ENCODE peak calls at places on chromosomes 11 and 22, in four cellular contexts. S is T-cell, J is T-helper 17 cell, O is uterus. A is an unnamed sample.
A peak's percentile ranks its signal among the peaks of the same experiment; 100 is the strongest.

GRCh38 chr11:61830318-61831105 is 2.4 kb downstream of the FADS2 start:
- DNase-seq in J (no peak), S (no peak), O (peak; percentile 66), A (no peak)

GRCh38 chr11:45233121-45233803 is 52.9 kb downstream of the SYT13 start:
- DNase-seq in O (peak; percentile 78), S (peak; percentile 46), J (peak; percentile 26), A (peak; percentile 37)

GRCh38 chr11:57905439-57905838 is 118.2 kb upstream of the OR9Q1 start:
- DNase-seq in O (no peak), S (no peak), J (no peak), A (no peak)

GRCh38 chr11:102177974-102178631 is 67.9 kb downstream of the YAP1 start:
- DNase-seq in J (no peak), S (no peak), O (no peak), A (no peak)

GRCh38 chr11:6234314-6235031 is at the start of gene FHIP1B:
- DNase-seq in J (peak; percentile 99), O (peak; percentile 99), S (peak; percentile 100), A (peak; percentile 100)

GRCh38 chr22:21641417-21641794 is 696 bp upstream of the SDF2L1 start:
- DNase-seq in J (no peak), O (no peak), S (no peak), A (no peak)

GRCh38 chr11:70267405-70267950 is 3.0 kb upstream of the PPFIA1 start:
- DNase-seq in O (no peak), J (no peak), S (no peak), A (no peak)

GRCh38 chr11:2376751-2377451 is at the start of gene CD81:
- DNase-seq in S (peak; percentile 59), J (peak; percentile 59), O (peak; percentile 67), A (peak; percentile 56)

GRCh38 chr22:46514592-46515207 is 22.7 kb downstream of the CELSR1 start:
- DNase-seq in J (no peak), O (no peak), S (no peak), A (no peak)

GRCh38 chr11:68028802-68029475 is 1.5 kb upstream of the NDUFS8 start:
- DNase-seq in S (no peak), O (no peak), J (no peak), A (no peak)

GRCh38 chr11:62806611-62807121 is 1.4 kb upstream of the NXF1 start:
- DNase-seq in J (no peak), O (peak; percentile 42), S (no peak), A (no peak)

GRCh38 chr11:64694821-64695365 is 28.1 kb downstream of the NRXN2 start:
- DNase-seq in J (no peak), O (no peak), S (no peak), A (no peak)

GRCh38 chr11:13043912-13044628 is 35.0 kb downstream of the RASSF10 start:
- DNase-seq in J (no peak), O (no peak), S (no peak), A (no peak)

GRCh38 chr22:23888615-23889401 is 5.4 kb upstream of the MIF start:
- DNase-seq in O (no peak), S (no peak), J (no peak), A (no peak)

GRCh38 chr22:32475428-32476010 is 908 bp downstream of the FBXO7 start:
- DNase-seq in J (no peak), S (peak; percentile 6), O (peak; percentile 23), A (peak; percentile 65)

GRCh38 chr11:65163684-65164083 is 6.3 kb upstream of the SPDYC start:
- DNase-seq in S (no peak), J (no peak), O (no peak), A (no peak)

GRCh38 chr11:15589070-15589626 is 474.4 kb downstream of the INSC start:
- DNase-seq in J (no peak), O (no peak), S (no peak), A (no peak)

GRCh38 chr11:95699631-95700470 is 89.7 kb downstream of the FAM76B start:
- DNase-seq in O (no peak), J (no peak), S (no peak), A (peak; percentile 72)

GRCh38 chr22:48198489-48199459 is 1436.3 kb downstream of the TBC1D22A start:
- DNase-seq in O (no peak), S (no peak), J (no peak), A (no peak)

GRCh38 chr11:78313898-78314297 is 103.7 kb downstream of the GAB2 start:
- DNase-seq in J (no peak), O (no peak), S (no peak), A (no peak)

GRCh38 chr11:45982656-45983470 is 60.4 kb downstream of the LARGE2 start:
- DNase-seq in J (no peak), S (no peak), O (peak; percentile 60), A (no peak)

GRCh38 chr11:15770798-15771414 is 585.4 kb downstream of the SOX6 start:
- DNase-seq in S (no peak), O (no peak), J (no peak), A (no peak)

GRCh38 chr11:132793831-132794230 is 738.5 kb downstream of the OPCML start:
- DNase-seq in O (no peak), S (no peak), J (no peak), A (no peak)

GRCh38 chr11:56961609-56962008 is 27.1 kb upstream of the OR5AK2 start:
- DNase-seq in J (no peak), S (no peak), O (no peak), A (no peak)

GRCh38 chr11:106875013-106875412 is 143.3 kb downstream of the GUCY1A2 start:
- DNase-seq in J (no peak), S (no peak), O (no peak), A (no peak)

GRCh38 chr22:38069372-38070249 is 12.4 kb downstream of the PICK1 start:
- DNase-seq in J (no peak), S (no peak), O (peak; percentile 74), A (no peak)

GRCh38 chr11:74284466-74284865 is 27.0 kb downstream of the P4HA3 start:
- DNase-seq in O (no peak), J (no peak), S (no peak), A (no peak)

GRCh38 chr11:33059331-33060007 is 20.1 kb downstream of the TCP11L1 start:
- DNase-seq in O (no peak), S (no peak), J (no peak), A (no peak)